ENCODE peak calls at places on chromosomes 13 and 19, in four cellular contexts. One of them, this sample, is unnamed. For H3K4me1, the result is how much of the 10 kb centered on the place peaks cover.

GRCh38 chr13:77893066-77893465 is 25.6 kb downstream of the EDNRB start:
- DNase-seq in tibial artery: no peak
- DNase-seq in fibroblast of lung: no peak
- DNase-seq in IMR-90: no peak
- DNase-seq in this sample: no peak

GRCh38 chr19:53908106-53908932 is 759 bp upstream of the CACNG7 start:
- DNase-seq in IMR-90: peak
- DNase-seq in tibial artery: no peak
- DNase-seq in fibroblast of lung: peak
- DNase-seq in this sample: peak

GRCh38 chr13:98443329-98443728 is 133.6 kb downstream of the STK24 start:
- DNase-seq in fibroblast of lung: peak
- DNase-seq in tibial artery: no peak
- DNase-seq in IMR-90: peak
- DNase-seq in this sample: peak

GRCh38 chr19:10009269-10009665 is 1.0 kb downstream of the COL5A3 start:
- DNase-seq in fibroblast of lung: peak
- DNase-seq in tibial artery: peak
- DNase-seq in IMR-90: peak
- DNase-seq in this sample: peak

GRCh38 chr13:51675385-51675784 is 91.1 kb downstream of the WDFY2 start:
- DNase-seq in fibroblast of lung: no peak
- DNase-seq in tibial artery: no peak
- DNase-seq in IMR-90: no peak
- DNase-seq in this sample: peak

GRCh38 chr13:95641291-95641811 is 3.2 kb downstream of the DZIP1 start:
- DNase-seq in IMR-90: peak
- DNase-seq in tibial artery: no peak
- DNase-seq in fibroblast of lung: no peak
- DNase-seq in this sample: no peak

GRCh38 chr19:29263305-29264080 is 50.5 kb upstream of the UQCRFS1 start:
- DNase-seq in fibroblast of lung: peak
- DNase-seq in tibial artery: no peak
- DNase-seq in IMR-90: peak
- DNase-seq in this sample: peak

GRCh38 chr13:76380436-76381065 is 505.7 kb downstream of the KCTD12 start:
- DNase-seq in IMR-90: peak
- DNase-seq in tibial artery: no peak
- DNase-seq in fibroblast of lung: peak
- DNase-seq in this sample: peak

GRCh38 chr19:56748443-56748842 is 76.9 kb upstream of the ZNF835 start:
- DNase-seq in IMR-90: no peak
- DNase-seq in fibroblast of lung: peak
- DNase-seq in tibial artery: no peak
- DNase-seq in this sample: no peak

GRCh38 chr19:48247212-48247611 is 8.5 kb downstream of the CARD8 start:
- DNase-seq in tibial artery: no peak
- DNase-seq in fibroblast of lung: no peak
- DNase-seq in IMR-90: no peak
- DNase-seq in this sample: no peak

GRCh38 chr19:12778020-12778904 is 2.9 kb upstream of the HOOK2 start:
- DNase-seq in tibial artery: peak
- DNase-seq in fibroblast of lung: peak
- DNase-seq in IMR-90: peak
- DNase-seq in this sample: peak

GRCh38 chr13:39414339-39414738 is 188.7 kb downstream of the LHFPL6 start:
- DNase-seq in fibroblast of lung: no peak
- DNase-seq in IMR-90: no peak
- DNase-seq in tibial artery: no peak
- DNase-seq in this sample: no peak

GRCh38 chr13:96835591-96835990 is 158.7 kb downstream of the OXGR1 start:
- DNase-seq in fibroblast of lung: no peak
- DNase-seq in IMR-90: no peak
- DNase-seq in tibial artery: no peak
- DNase-seq in this sample: no peak

GRCh38 chr13:20461481-20461859 is 64.2 kb downstream of the CRYL1 start:
- DNase-seq in IMR-90: peak
- DNase-seq in tibial artery: no peak
- DNase-seq in fibroblast of lung: no peak
- DNase-seq in this sample: peak

GRCh38 chr19:11041194-11041593 is 48.1 kb upstream of the LDLR start:
- DNase-seq in IMR-90: no peak
- DNase-seq in tibial artery: no peak
- DNase-seq in fibroblast of lung: no peak
- DNase-seq in this sample: no peak

GRCh38 chr19:19335408-19336158 is 15.0 kb downstream of the MAU2 start:
- DNase-seq in fibroblast of lung: no peak
- DNase-seq in tibial artery: no peak
- DNase-seq in IMR-90: no peak
- DNase-seq in this sample: no peak

GRCh38 chr19:48645652-48646191 is at the start of gene CA11:
- DNase-seq in fibroblast of lung: no peak
- DNase-seq in IMR-90: no peak
- DNase-seq in tibial artery: no peak
- DNase-seq in this sample: no peak

GRCh38 chr19:29247912-29248311 is 35.0 kb upstream of the UQCRFS1 start:
- DNase-seq in fibroblast of lung: no peak
- DNase-seq in IMR-90: no peak
- DNase-seq in tibial artery: peak
- DNase-seq in this sample: no peak

GRCh38 chr19:33535176-33535575 is 13.6 kb upstream of the PEPD start:
- DNase-seq in IMR-90: peak
- DNase-seq in fibroblast of lung: no peak
- DNase-seq in tibial artery: no peak
- DNase-seq in this sample: peak

GRCh38 chr19:3510727-3511126 is 4.6 kb downstream of the FZR1 start:
- DNase-seq in tibial artery: no peak
- DNase-seq in IMR-90: no peak
- DNase-seq in fibroblast of lung: no peak
- DNase-seq in this sample: no peak

GRCh38 chr13:103883152-103883551 is 816.9 kb upstream of the SLC10A2 start:
- DNase-seq in fibroblast of lung: peak
- DNase-seq in tibial artery: peak
- DNase-seq in IMR-90: peak
- DNase-seq in this sample: peak

DNA sequence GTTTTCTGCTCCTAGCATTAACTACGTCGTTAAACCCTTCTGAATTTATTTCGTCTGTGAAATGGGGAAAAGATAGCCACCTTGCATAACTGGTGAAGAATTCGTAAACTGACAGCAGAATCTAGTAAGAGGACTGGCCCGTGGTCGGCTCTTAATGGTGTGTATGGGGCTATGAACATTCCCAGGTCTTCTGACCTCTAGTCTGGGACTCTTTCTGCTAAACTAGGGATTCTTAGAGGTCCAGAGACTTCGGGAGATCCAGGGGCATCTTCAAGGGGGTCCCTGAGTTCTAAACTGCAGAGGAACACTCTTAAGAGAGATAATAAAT is 231.1 kb upstream of the SERP2 start:
- DNase-seq in tibial artery: no peak
- DNase-seq in fibroblast of lung: no peak
- DNase-seq in IMR-90: no peak
- DNase-seq in this sample: no peak
- H3K27ac ChIP-seq in tibial artery: peak
- H3K27ac ChIP-seq in fibroblast of lung: peak
- H3K27ac ChIP-seq in IMR-90: peak
- H3K27ac ChIP-seq in this sample: peak

GRCh38 chr13:46176756-46177155 is 5.2 kb downstream of the LCP1 start:
- DNase-seq in fibroblast of lung: no peak
- DNase-seq in tibial artery: no peak
- DNase-seq in IMR-90: no peak
- DNase-seq in this sample: no peak
- H3K4me3 ChIP-seq in fibroblast of lung: no peak
- H3K4me3 ChIP-seq in tibial artery: no peak
- H3K4me3 ChIP-seq in IMR-90: no peak
- H3K4me3 ChIP-seq in this sample: no peak

GRCh38 chr13:40664100-40665060 is 2.1 kb downstream of the FOXO1 start:
- DNase-seq in tibial artery: peak
- DNase-seq in IMR-90: no peak
- DNase-seq in fibroblast of lung: peak
- DNase-seq in this sample: peak

GRCh38 chr13:40666058-40666904 is at the start of gene FOXO1:
- DNase-seq in IMR-90: peak
- DNase-seq in tibial artery: peak
- DNase-seq in fibroblast of lung: peak
- DNase-seq in this sample: peak

GRCh38 chr13:40665061-40665753 is 1.2 kb downstream of the FOXO1 start:
- DNase-seq in tibial artery: peak
- DNase-seq in IMR-90: no peak
- DNase-seq in fibroblast of lung: no peak
- DNase-seq in this sample: peak

GRCh38 chr13:40666905-40667621 is 622 bp upstream of the FOXO1 start:
- DNase-seq in fibroblast of lung: no peak
- DNase-seq in IMR-90: no peak
- DNase-seq in tibial artery: peak
- DNase-seq in this sample: no peak

DNA sequence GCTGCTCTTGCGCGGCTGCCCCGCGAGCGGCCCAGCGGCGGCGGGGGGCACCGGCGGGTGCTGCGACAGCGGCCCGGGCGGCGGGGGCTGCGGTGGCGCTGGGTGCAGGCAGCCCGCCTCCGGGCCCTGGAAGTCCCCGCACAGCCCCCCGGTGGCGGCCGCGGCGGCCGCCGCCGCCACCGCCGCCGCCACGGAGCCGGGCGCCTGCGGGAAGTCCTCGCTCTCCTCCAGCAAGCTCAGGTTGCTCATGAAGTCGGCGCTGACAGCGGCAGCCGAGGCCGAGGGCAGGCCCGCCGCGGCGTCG is 735 bp downstream of the FOXO1 start:
- DNase-seq in fibroblast of lung: peak
- DNase-seq in IMR-90: no peak
- DNase-seq in tibial artery: no peak
- DNase-seq in this sample: no peak
- H3K4me1 ChIP-seq in fibroblast of lung: under half
- H3K4me1 ChIP-seq in IMR-90: under half
- H3K4me1 ChIP-seq in tibial artery: under half
- H3K4me1 ChIP-seq in this sample: under half

GRCh38 chr19:14135985-14136508 is 342 bp downstream of the ASF1B start:
- DNase-seq in fibroblast of lung: no peak
- DNase-seq in tibial artery: no peak
- DNase-seq in IMR-90: no peak
- DNase-seq in this sample: no peak

GRCh38 chr19:14136509-14137281 is at the start of gene ASF1B:
- DNase-seq in fibroblast of lung: peak
- DNase-seq in IMR-90: peak
- DNase-seq in tibial artery: peak
- DNase-seq in this sample: peak

GRCh38 chr19:14139944-14140343 is 3.6 kb upstream of the ASF1B start:
- DNase-seq in fibroblast of lung: no peak
- DNase-seq in IMR-90: no peak
- DNase-seq in tibial artery: no peak
- DNase-seq in this sample: no peak

GRCh38 chr19:14141041-14141440 is 4.7 kb upstream of the ASF1B start:
- DNase-seq in tibial artery: no peak
- DNase-seq in fibroblast of lung: no peak
- DNase-seq in IMR-90: no peak
- DNase-seq in this sample: no peak

DNA sequence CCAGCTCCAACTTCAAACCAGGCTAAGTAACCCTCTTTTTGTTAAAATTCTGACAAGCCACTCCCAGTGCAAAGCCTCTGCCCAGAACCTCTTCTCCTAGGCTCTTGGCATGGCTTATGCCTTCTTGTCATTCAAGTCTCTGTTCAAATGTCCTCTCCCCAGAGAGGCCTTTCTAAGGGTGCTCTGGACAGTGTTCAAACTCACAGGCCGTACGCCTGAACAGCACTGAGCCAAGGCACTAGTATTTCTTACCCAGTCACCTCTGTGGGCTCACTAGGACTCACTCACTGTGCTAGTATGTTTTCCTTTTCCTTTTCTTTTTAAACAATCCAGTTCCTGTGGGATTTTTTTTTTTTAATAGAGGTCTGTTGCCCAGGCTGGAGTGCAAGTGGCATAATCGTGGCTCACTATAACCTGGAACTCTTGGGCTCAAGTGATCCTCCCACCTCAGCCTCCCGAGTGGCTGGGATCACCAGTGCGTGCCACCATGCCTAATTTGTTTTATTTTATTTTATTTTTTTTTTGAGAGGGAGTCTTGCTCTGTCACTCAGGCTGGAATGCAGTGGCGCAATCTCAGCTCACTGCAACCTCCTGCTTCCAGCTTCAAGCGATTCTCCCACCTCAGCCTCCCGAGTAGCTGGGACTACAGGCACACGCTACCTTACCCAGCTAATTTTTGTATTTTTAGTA is 2.3 kb upstream of the ASF1B start:
- DNase-seq in fibroblast of lung: peak
- DNase-seq in IMR-90: peak
- DNase-seq in tibial artery: no peak
- DNase-seq in this sample: no peak
- H3K27ac ChIP-seq in fibroblast of lung: peak
- H3K27ac ChIP-seq in IMR-90: peak
- H3K27ac ChIP-seq in tibial artery: peak
- H3K27ac ChIP-seq in this sample: no peak

GRCh38 chr19:6055013-6055795 is 55.1 kb downstream of the RFX2 start:
- DNase-seq in IMR-90: no peak
- DNase-seq in tibial artery: peak
- DNase-seq in fibroblast of lung: no peak
- DNase-seq in this sample: no peak
- H3K4me3 ChIP-seq in IMR-90: no peak
- H3K4me3 ChIP-seq in tibial artery: no peak
- H3K4me3 ChIP-seq in fibroblast of lung: no peak
- H3K4me3 ChIP-seq in this sample: no peak

GRCh38 chr13:48501705-48502104 is 31.2 kb downstream of the RCBTB2 start:
- DNase-seq in IMR-90: peak
- DNase-seq in tibial artery: no peak
- DNase-seq in fibroblast of lung: no peak
- DNase-seq in this sample: peak
- H3K4me1 ChIP-seq in IMR-90: under half
- H3K4me1 ChIP-seq in tibial artery: under half
- H3K4me1 ChIP-seq in fibroblast of lung: under half
- H3K4me1 ChIP-seq in this sample: under half